ENCODE peak calls at places on chromosome 2, in six cellular contexts. D is NCI-H1092 treated with DMSO at 0.1 percent for 48 hours, P is left lobe of liver, J is B cell, Y is Peyer's patch, R is SHP77. K is an unnamed sample.

GRCh38 chr2:157193461-157193860 is 64.0 kb upstream of the GALNT5 start:
- DNase-seq in P (no peak), J (no peak), Y (no peak), D (no peak), R (no peak), K (no peak)

GRCh38 chr2:104368089-104368488 is 485.8 kb upstream of the POU3F3 start:
- DNase-seq in D (no peak), R (no peak), Y (no peak), J (no peak), P (no peak), K (no peak)

GRCh38 chr2:94982661-94983060 is 42.8 kb upstream of the MAL start:
- DNase-seq in J (no peak), Y (peak; percentile 24), P (no peak), D (no peak), R (no peak), K (peak; percentile 9)

GRCh38 chr2:69375494-69376353 is 11.3 kb downstream of the GFPT1 start:
- DNase-seq in R (peak; percentile 43), P (no peak), J (peak; percentile 28), D (peak; percentile 21), Y (no peak), K (peak; percentile 76)

GRCh38 chr2:154655499-154655898 is 43.0 kb upstream of the KCNJ3 start:
- DNase-seq in Y (no peak), J (no peak), R (no peak), D (no peak), P (no peak), K (no peak)

GRCh38 chr2:31187166-31187565 is 30.1 kb downstream of the CAPN14 start:
- DNase-seq in Y (no peak), J (no peak), R (no peak), D (no peak), P (no peak), K (no peak)

GRCh38 chr2:38537937-38538525 is 64.7 kb downstream of the HNRNPLL start:
- DNase-seq in R (no peak), J (no peak), Y (no peak), P (no peak), D (no peak), K (no peak)

GRCh38 chr2:154375625-154376020 is 322.9 kb upstream of the KCNJ3 start:
- DNase-seq in J (no peak), R (peak; percentile 13), Y (no peak), D (peak; percentile 36), P (no peak), K (peak; percentile 56)

GRCh38 chr2:133605031-133605773 is 36.9 kb upstream of the NCKAP5 start:
- DNase-seq in P (no peak), R (no peak), Y (no peak), D (no peak), J (no peak), K (no peak)

K was measured in NB4.